ENCODE peak calls at places on chromosomes 11 and 22, in five cellular contexts. T, Q, P, N and S are unnamed samples.

GRCh38 chr11:59551651-59552521 is 40.5 kb downstream of the OR4D9 start:
- DNase-seq in P (peak), N (no peak), T (no peak), Q (peak), S (no peak)

GRCh38 chr11:123072762-123073161 is 10.8 kb upstream of the HSPA8 start:
- DNase-seq in T (no peak), Q (no peak), P (no peak), N (no peak), S (no peak)

GRCh38 chr22:26903030-26903856 is 245.9 kb downstream of the MIAT start:
- DNase-seq in Q (no peak), T (peak), N (no peak), P (no peak), S (no peak)

GRCh38 chr11:95443386-95443785 is 212.4 kb upstream of the SESN3 start:
- DNase-seq in P (no peak), Q (no peak), T (no peak), N (peak), S (peak)

GRCh38 chr22:36397081-36397766 is 9.5 kb upstream of the MYH9 start:
- DNase-seq in T (no peak), N (no peak), P (no peak), Q (peak), S (no peak)

GRCh38 chr11:64593156-64594105 is 2.4 kb downstream of the SLC22A12 start:
- DNase-seq in Q (no peak), N (no peak), T (no peak), P (no peak), S (no peak)

GRCh38 chr22:27492566-27493201 is 308.9 kb downstream of the MN1 start:
- DNase-seq in Q (no peak), N (no peak), P (no peak), T (no peak), S (no peak)

GRCh38 chr11:87421422-87421821 is 383.7 kb downstream of the TMEM135 start:
- DNase-seq in N (peak), T (peak), Q (peak), P (peak), S (peak)

GRCh38 chr11:74373382-74373781 is 24.9 kb downstream of the PGM2L1 start:
- DNase-seq in N (no peak), P (peak), T (no peak), Q (no peak), S (no peak)

GRCh38 chr22:19088866-19089595 is 33.2 kb downstream of the DGCR2 start:
- DNase-seq in Q (no peak), N (no peak), T (no peak), P (no peak), S (no peak)

GRCh38 chr11:1107316-1108245 is 32.9 kb downstream of the MUC2 start:
- DNase-seq in P (no peak), Q (no peak), N (no peak), T (no peak), S (no peak)

GRCh38 chr22:40216041-40216756 is 38.5 kb downstream of the TNRC6B start:
- DNase-seq in N (peak), T (peak), Q (no peak), P (no peak), S (peak)

GRCh38 chr11:47467372-47467771 is 18.4 kb upstream of the RAPSN start:
- DNase-seq in T (peak), P (no peak), Q (no peak), N (no peak), S (no peak)

GRCh38 chr22:30717331-30717921 is 22.8 kb downstream of the OSBP2 start:
- DNase-seq in N (no peak), P (peak), T (no peak), Q (peak), S (no peak)

GRCh38 chr11:69559181-69559580 is 77.7 kb downstream of the LINC01488 start:
- DNase-seq in P (no peak), Q (no peak), T (no peak), N (no peak), S (no peak)

GRCh38 chr11:88266919-88267318 is 70.6 kb downstream of the CTSC start:
- DNase-seq in Q (no peak), N (no peak), P (no peak), T (no peak), S (no peak)

GRCh38 chr11:73566422-73566821 is 31.5 kb downstream of the FAM168A start:
- DNase-seq in Q (peak), T (no peak), N (no peak), P (no peak), S (no peak)

GRCh38 chr11:55571828-55572227 is at the start of gene OR4C16:
- DNase-seq in T (no peak), N (no peak), Q (no peak), P (no peak), S (no peak)

GRCh38 chr11:44765676-44766075 is 38.9 kb downstream of the TSPAN18 start:
- DNase-seq in P (no peak), Q (no peak), N (no peak), T (no peak), S (no peak)

GRCh38 chr11:103601230-103601846 is 435.1 kb upstream of the DDI1 start:
- DNase-seq in Q (peak), N (peak), P (peak), T (no peak), S (peak)

GRCh38 chr22:40417881-40418280 is 47.5 kb downstream of the SGSM3 start:
- DNase-seq in Q (no peak), P (no peak), T (no peak), N (no peak), S (no peak)

GRCh38 chr22:42016111-42016510 is 17.5 kb downstream of the WBP2NL start:
- DNase-seq in P (no peak), N (no peak), T (no peak), Q (no peak), S (no peak)

GRCh38 chr11:129225190-129225589 is 33.1 kb upstream of the ARHGAP32 start:
- DNase-seq in Q (peak), N (no peak), T (no peak), P (peak), S (no peak)

GRCh38 chr11:69464621-69464960 is 16.9 kb upstream of the LINC01488 start:
- DNase-seq in T (peak), N (no peak), Q (no peak), P (no peak), S (no peak)

GRCh38 chr11:20000393-20001134 is 159.7 kb downstream of the DBX1 start:
- DNase-seq in P (no peak), N (no peak), T (no peak), Q (no peak), S (no peak)

GRCh38 chr11:126880872-126881271 is 119.7 kb downstream of the KIRREL3 start:
- DNase-seq in Q (no peak), P (no peak), T (no peak), N (no peak), S (no peak)

GRCh38 chr11:128476729-128477128 is 110.6 kb downstream of the ETS1 start:
- DNase-seq in N (no peak), P (no peak), T (no peak), Q (no peak), S (no peak)

GRCh38 chr22:40081662-40082061 is 86.9 kb downstream of the FAM83F start:
- DNase-seq in T (no peak), Q (no peak), P (no peak), N (no peak), S (no peak)

GRCh38 chr11:20342347-20343279 is 20.9 kb upstream of the HTATIP2 start:
- DNase-seq in N (no peak), T (no peak), Q (no peak), P (no peak), S (no peak)

GRCh38 chr22:24994070-24994763 is 41.7 kb downstream of the KIAA1671 start:
- DNase-seq in P (no peak), Q (peak), T (peak), N (no peak), S (no peak)

GRCh38 chr11:2383823-2384722 is 7.0 kb downstream of the CD81 start:
- DNase-seq in Q (peak), N (no peak), P (no peak), T (peak), S (peak)

GRCh38 chr11:2381494-2382128 is 4.5 kb downstream of the CD81 start:
- DNase-seq in N (no peak), Q (no peak), T (no peak), P (no peak), S (no peak)

GRCh38 chr11:2382129-2382517 is 5.0 kb downstream of the CD81 start:
- DNase-seq in P (no peak), T (no peak), N (no peak), Q (no peak), S (no peak)

GRCh38 chr11:2384723-2385041 is 7.6 kb downstream of the CD81 start:
- DNase-seq in P (no peak), N (no peak), T (no peak), Q (no peak), S (no peak)

GRCh38 chr11:2382927-2383822 is 6.1 kb downstream of the CD81 start:
- DNase-seq in T (peak), P (peak), N (peak), Q (no peak), S (no peak)
- TF ChIP-seq CTCF in T (no peak), P (no peak), N (no peak), Q (no peak), S (no peak)

GRCh38 chr11:107856981-107857517 is 1.5 kb downstream of the SLC35F2 start:
- DNase-seq in T (peak), Q (peak), P (no peak), N (peak), S (no peak)

GRCh38 chr11:107859459-107860239 is 1.1 kb upstream of the SLC35F2 start:
- DNase-seq in P (no peak), T (peak), Q (peak), N (peak), S (no peak)

GRCh38 chr11:107856180-107856980 is 2.2 kb downstream of the SLC35F2 start:
- DNase-seq in T (peak), N (no peak), Q (no peak), P (no peak), S (no peak)

GRCh38 chr11:107857550-107858216 is 904 bp downstream of the SLC35F2 start:
- DNase-seq in N (peak), Q (peak), T (no peak), P (peak), S (no peak)

GRCh38 chr11:107858217-107859070 is at the start of gene SLC35F2:
- DNase-seq in P (peak), T (peak), N (peak), Q (peak), S (peak)
- TF ChIP-seq CTCF in P (no peak), T (no peak), N (no peak), Q (no peak), S (no peak)

GRCh38 chr11:16879690-16880089 is 134.5 kb downstream of the PLEKHA7 start:
- DNase-seq in T (no peak), Q (peak), N (no peak), P (no peak), S (no peak)

GRCh38 chr11:16883179-16883578 is 131.0 kb downstream of the PLEKHA7 start:
- DNase-seq in N (peak), T (peak), P (no peak), Q (peak), S (no peak)

GRCh38 chr11:16880184-16880583 is 134.0 kb downstream of the PLEKHA7 start:
- DNase-seq in P (no peak), N (no peak), T (no peak), Q (no peak), S (no peak)

GRCh38 chr11:16881766-16882165 is 132.4 kb downstream of the PLEKHA7 start:
- DNase-seq in T (no peak), Q (no peak), P (no peak), N (no peak), S (no peak)

DNA sequence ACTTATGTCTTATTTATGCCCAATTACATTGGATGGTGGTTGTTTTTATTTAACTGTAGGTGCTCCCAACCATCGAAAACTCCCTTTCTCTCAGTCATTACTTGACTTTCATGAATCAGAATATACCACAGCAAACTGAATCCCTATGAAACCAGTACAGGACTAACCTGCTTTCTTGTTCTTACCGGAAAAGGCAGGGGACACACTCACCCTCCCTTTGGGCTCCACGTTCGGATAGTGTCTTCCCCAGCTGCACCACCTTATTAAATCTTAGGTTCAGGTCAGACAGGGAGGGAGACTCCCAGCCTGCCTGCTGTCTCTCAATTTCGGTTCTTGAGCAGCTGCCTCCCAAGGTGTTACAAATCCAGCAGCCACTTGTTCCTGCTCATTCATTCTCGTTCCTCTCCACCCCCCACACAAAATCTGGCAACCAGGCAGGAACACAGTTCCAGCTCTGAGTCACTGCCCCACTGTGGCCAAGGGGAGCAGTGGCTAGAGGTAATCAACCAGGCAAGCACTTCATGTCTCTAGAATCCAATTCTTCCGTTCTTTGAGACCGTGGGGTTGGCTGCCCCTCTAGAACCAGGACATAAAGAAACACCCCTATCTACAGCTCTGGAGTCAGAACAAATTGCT is 133.0 kb downstream of the PLEKHA7 start:
- DNase-seq in P (peak), Q (peak), N (peak), T (no peak), S (no peak)
- TF ChIP-seq CTCF in P (peak), Q (peak), N (no peak), T (no peak), S (no peak)

GRCh38 chr22:43883012-43883661 is 8.7 kb downstream of the PNPLA5 start:
- DNase-seq in T (peak), Q (peak), N (peak), P (peak), S (peak)
- TF ChIP-seq CTCF in T (peak), Q (peak), N (peak), P (peak), S (peak)

GRCh38 chr22:45972091-45972867 is 4.7 kb downstream of the WNT7B start:
- DNase-seq in P (no peak), T (no peak), Q (peak), N (no peak), S (no peak)

GRCh38 chr22:45969414-45969799 is 7.6 kb downstream of the WNT7B start:
- DNase-seq in N (no peak), T (no peak), Q (peak), P (no peak), S (no peak)

GRCh38 chr22:45971389-45972028 is 5.5 kb downstream of the WNT7B start:
- DNase-seq in P (no peak), N (no peak), Q (no peak), T (no peak), S (no peak)

GRCh38 chr22:45969801-45970464 is 7.0 kb downstream of the WNT7B start:
- DNase-seq in N (no peak), T (no peak), Q (no peak), P (no peak), S (no peak)

GRCh38 chr22:45970709-45971388 is 6.1 kb downstream of the WNT7B start:
- DNase-seq in Q (no peak), N (no peak), T (no peak), P (peak), S (no peak)
- TF ChIP-seq CTCF in Q (no peak), N (no peak), T (no peak), P (no peak), S (no peak)

GRCh38 chr22:22111267-22111751 is 128.7 kb upstream of the TOP3B start:
- DNase-seq in T (no peak), Q (peak), P (peak), N (no peak), S (peak)

GRCh38 chr22:22112533-22113294 is 130.1 kb upstream of the TOP3B start:
- DNase-seq in T (no peak), Q (no peak), N (no peak), P (no peak), S (no peak)

GRCh38 chr22:22111983-22112382 is 129.4 kb upstream of the TOP3B start:
- DNase-seq in N (no peak), Q (no peak), T (no peak), P (no peak), S (no peak)

GRCh38 chr22:22110548-22111266 is 128.1 kb upstream of the TOP3B start:
- DNase-seq in T (peak), P (peak), Q (peak), N (peak), S (peak)

GRCh38 chr22:22109693-22110466 is 127.3 kb upstream of the TOP3B start:
- DNase-seq in N (no peak), P (no peak), T (no peak), Q (no peak), S (no peak)
- TF ChIP-seq CTCF in N (no peak), P (no peak), T (no peak), Q (peak), S (no peak)

DNA sequence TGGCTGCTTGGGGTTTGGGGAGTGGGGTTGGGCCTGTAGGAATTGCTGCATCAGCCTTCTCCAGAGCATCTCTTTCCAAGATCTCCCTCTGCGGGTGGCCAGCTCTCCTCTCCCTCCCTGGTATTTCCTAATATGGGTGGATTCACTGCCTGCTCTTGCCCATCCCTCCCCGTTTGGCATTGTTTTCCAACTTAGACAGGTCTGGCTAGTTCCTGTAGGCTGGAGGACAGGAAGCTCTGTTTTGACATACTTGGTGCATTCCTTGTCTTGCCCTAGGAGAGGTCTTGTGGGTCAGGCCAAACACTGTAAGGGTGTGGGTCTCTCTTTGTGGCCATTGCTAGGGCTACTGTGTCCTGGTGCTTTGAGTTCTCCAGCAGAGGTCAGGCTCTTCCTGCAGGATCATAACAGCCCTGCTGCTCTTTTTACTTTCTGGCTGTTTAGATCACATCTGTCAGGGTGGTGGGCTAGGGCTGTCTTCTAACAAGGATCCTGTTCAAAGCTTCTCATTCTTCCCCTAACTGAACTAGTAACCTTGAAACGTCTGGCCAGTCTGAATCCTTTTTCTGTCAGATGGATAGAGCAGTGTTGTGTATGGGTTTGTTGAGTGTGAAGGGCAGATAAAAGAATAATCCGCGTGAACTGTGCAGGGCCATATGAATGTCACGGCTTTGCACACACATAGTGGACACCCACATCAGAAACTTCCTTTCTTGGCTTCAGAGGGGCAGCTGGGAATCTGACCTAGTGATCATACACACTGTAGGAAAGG is 18.3 kb upstream of the MICALL1 start:
- DNase-seq in P (peak), T (no peak), Q (peak), N (no peak), S (no peak)
- TF ChIP-seq CTCF in P (peak), T (peak), Q (peak), N (no peak), S (peak)

DNA sequence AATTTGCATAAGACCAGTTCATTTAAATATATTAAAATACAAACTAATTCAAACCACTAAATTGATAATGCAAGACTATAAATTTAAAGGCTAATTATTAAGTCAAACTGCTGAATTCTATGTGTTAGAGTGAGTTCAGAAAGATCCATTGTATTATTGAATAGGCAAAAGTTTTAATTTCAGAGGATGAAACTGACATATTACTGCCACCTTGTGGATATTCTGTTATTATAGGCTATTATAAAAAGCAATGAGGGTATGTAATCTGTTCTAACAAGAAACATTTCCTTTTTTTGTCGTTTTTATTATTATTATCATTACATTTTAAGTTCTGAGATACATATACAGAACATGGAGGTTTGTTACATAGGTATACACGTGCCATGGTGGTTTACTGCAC is 20.9 kb upstream of the NAALAD2 start:
- DNase-seq in N (no peak), T (no peak), P (peak), Q (peak), S (no peak)
- TF ChIP-seq CTCF in N (no peak), T (peak), P (peak), Q (peak), S (peak)

GRCh38 chr11:134632347-134633119 is 220.5 kb upstream of the B3GAT1 start:
- DNase-seq in P (no peak), Q (no peak), N (no peak), T (no peak), S (no peak)

GRCh38 chr11:134636071-134636470 is 224.0 kb upstream of the B3GAT1 start:
- DNase-seq in N (no peak), Q (no peak), P (no peak), T (no peak), S (no peak)

GRCh38 chr11:134637091-134638015 is 225.3 kb upstream of the B3GAT1 start:
- DNase-seq in N (no peak), P (no peak), Q (no peak), T (no peak), S (no peak)

GRCh38 chr11:134633276-134633675 is 221.2 kb upstream of the B3GAT1 start:
- DNase-seq in N (no peak), T (no peak), P (no peak), Q (no peak), S (no peak)

GRCh38 chr11:134634897-134635831 is 223.1 kb upstream of the B3GAT1 start:
- DNase-seq in T (no peak), P (no peak), Q (no peak), N (no peak), S (no peak)
- TF ChIP-seq CTCF in T (no peak), P (no peak), Q (no peak), N (no peak), S (no peak)